ENCODE peak calls at places on chromosome 7, in eight cellular contexts. C is glutamatergic neuron, I is astrocyte of the spinal cord, X is HFF-Myc, W is osteoblast, P is MM.1S, Y is MCF 10A, Z is BJ. L is an unnamed sample.

GRCh38 chr7:5382281-5383041 is 41.2 kb downstream of the TNRC18 start:
- DNase-seq in C (peak), I (peak), W (peak), Y (no peak), X (no peak), P (no peak), Z (no peak), L (no peak)

GRCh38 chr7:95718556-95719410 is 53.6 kb upstream of the DYNC1I1 start:
- DNase-seq in X (no peak), Z (no peak), W (no peak), I (peak), C (no peak), Y (peak), P (peak), L (no peak)

GRCh38 chr7:46603296-46603701 is 682.2 kb upstream of the IGFBP3 start:
- DNase-seq in X (no peak), W (peak), I (no peak), P (no peak), Z (no peak), Y (no peak), C (no peak), L (no peak)

GRCh38 chr7:127905491-127906330 is 125.5 kb downstream of the LRRC4 start:
- DNase-seq in Z (no peak), P (peak), C (no peak), X (no peak), Y (peak), I (peak), W (peak), L (no peak)

GRCh38 chr7:17054836-17055235 is 173.1 kb upstream of the AGR3 start:
- DNase-seq in C (no peak), Y (no peak), X (no peak), W (no peak), P (no peak), I (no peak), Z (no peak), L (no peak)

GRCh38 chr7:70660154-70660818 is 471.7 kb upstream of the GALNT17 start:
- DNase-seq in I (no peak), Y (no peak), X (no peak), C (no peak), W (no peak), P (no peak), Z (no peak), L (no peak)

GRCh38 chr7:49775949-49776443 is 2.6 kb downstream of the VWC2 start:
- DNase-seq in C (no peak), P (no peak), X (no peak), I (no peak), Y (no peak), Z (no peak), W (peak), L (no peak)

GRCh38 chr7:130741336-130741995 is 7.5 kb upstream of the KLF14 start:
- DNase-seq in X (no peak), I (no peak), C (no peak), Z (no peak), Y (no peak), P (no peak), W (no peak), L (no peak)

GRCh38 chr7:107167483-107168232 is 1.1 kb upstream of the HBP1 start:
- DNase-seq in Y (peak), P (peak), W (peak), I (peak), Z (peak), X (peak), C (no peak), L (no peak)

GRCh38 chr7:137996386-137996851 is 5.5 kb downstream of the CREB3L2 start:
- DNase-seq in Z (no peak), Y (no peak), I (peak), C (peak), W (no peak), P (no peak), X (peak), L (no peak)

GRCh38 chr7:112933598-112933997 is 143.4 kb upstream of the TMEM168 start:
- DNase-seq in I (no peak), X (no peak), Y (no peak), W (no peak), P (no peak), C (no peak), Z (no peak), L (no peak)

GRCh38 chr7:17144313-17144712 is 154.1 kb upstream of the AHR start:
- DNase-seq in C (no peak), I (peak), Z (peak), X (no peak), W (peak), Y (peak), P (no peak), L (no peak)

GRCh38 chr7:32616625-32617024 is 121.3 kb downstream of the AVL9 start:
- DNase-seq in Z (peak), C (no peak), I (peak), P (no peak), X (peak), Y (peak), W (peak), L (peak)

GRCh38 chr7:140085447-140085846 is 22.7 kb upstream of the PARP12 start:
- DNase-seq in Z (no peak), P (no peak), I (no peak), W (no peak), Y (no peak), C (no peak), X (no peak), L (no peak)

GRCh38 chr7:99362801-99363200 is 11.7 kb upstream of the ARPC1B start:
- DNase-seq in C (no peak), X (peak), I (peak), Y (no peak), W (peak), P (no peak), Z (peak), L (peak)

GRCh38 chr7:85573346-85573745 is 386.5 kb upstream of the SEMA3D start:
- DNase-seq in X (no peak), W (no peak), Y (no peak), Z (no peak), I (no peak), C (no peak), P (no peak), L (no peak)

GRCh38 chr7:96452146-96452545 is 130.2 kb upstream of the SLC25A13 start:
- DNase-seq in Z (no peak), X (no peak), I (no peak), W (no peak), Y (no peak), C (no peak), P (no peak), L (no peak)

GRCh38 chr7:119175916-119176627 is 951.6 kb downstream of the ANKRD7 start:
- DNase-seq in Z (no peak), C (peak), P (peak), Y (peak), X (no peak), I (peak), W (no peak), L (no peak)

GRCh38 chr7:44288811-44289340 is 36.5 kb downstream of the CAMK2B start:
- DNase-seq in C (peak), P (no peak), Y (no peak), W (peak), X (no peak), Z (no peak), I (no peak), L (no peak)

GRCh38 chr7:54622696-54623309 is 80.6 kb downstream of the VSTM2A start:
- DNase-seq in W (no peak), I (no peak), X (no peak), Y (no peak), P (no peak), Z (no peak), C (no peak), L (no peak)

GRCh38 chr7:46672861-46673260 is 751.8 kb upstream of the IGFBP3 start:
- DNase-seq in W (no peak), X (no peak), P (no peak), Z (no peak), C (no peak), Y (no peak), I (no peak), L (peak)

GRCh38 chr7:13144622-13145021 is 457.2 kb downstream of the ARL4A start:
- DNase-seq in X (no peak), Y (no peak), C (no peak), I (peak), P (no peak), W (no peak), Z (no peak), L (peak)

GRCh38 chr7:94452257-94452656 is 57.4 kb upstream of the CASD1 start:
- DNase-seq in Z (no peak), W (no peak), X (no peak), Y (no peak), P (no peak), I (no peak), C (no peak), L (no peak)

GRCh38 chr7:2502647-2502966 is 17.0 kb upstream of the LFNG start:
- DNase-seq in C (no peak), Z (no peak), Y (no peak), W (no peak), I (no peak), P (no peak), X (no peak), L (no peak)

GRCh38 chr7:37833107-37833817 is 15.1 kb upstream of the NME8 start:
- DNase-seq in X (peak), W (peak), C (peak), P (peak), Z (no peak), Y (peak), I (peak), L (peak)

GRCh38 chr7:33650828-33651227 is 254.5 kb upstream of the BMPER start:
- DNase-seq in P (no peak), W (no peak), X (peak), Y (no peak), I (no peak), C (no peak), Z (peak), L (peak)

GRCh38 chr7:2321020-2321419 is 6.8 kb upstream of the SNX8 start:
- DNase-seq in P (no peak), W (peak), X (no peak), I (no peak), Z (no peak), C (no peak), Y (no peak), L (no peak)

GRCh38 chr7:104156842-104157277 is 51.0 kb downstream of the ORC5 start:
- DNase-seq in P (peak), C (no peak), Z (no peak), Y (peak), X (no peak), I (peak), W (no peak), L (no peak)

GRCh38 chr7:82210422-82211184 is 233.0 kb downstream of the CACNA2D1 start:
- DNase-seq in P (no peak), X (no peak), W (no peak), I (no peak), Y (no peak), C (no peak), Z (no peak), L (no peak)

GRCh38 chr7:101804087-101804631 is 13.3 kb upstream of the CUX1 start:
- DNase-seq in Y (no peak), W (no peak), C (no peak), P (no peak), Z (no peak), X (no peak), I (no peak), L (no peak)

GRCh38 chr7:86785641-86786040 is 141.9 kb downstream of the GRM3 start:
- DNase-seq in W (no peak), C (no peak), P (peak), Y (no peak), Z (no peak), X (no peak), I (no peak), L (no peak)

GRCh38 chr7:30029696-30030095 is 1.5 kb downstream of the PLEKHA8 start:
- DNase-seq in C (no peak), Z (no peak), I (no peak), P (peak), Y (peak), X (no peak), W (peak), L (no peak)

GRCh38 chr7:116280803-116281202 is 70.5 kb downstream of the TES start:
- DNase-seq in X (no peak), C (no peak), I (no peak), P (no peak), Y (no peak), W (no peak), Z (no peak), L (no peak)

GRCh38 chr7:139490130-139490529 is 6.7 kb upstream of the KLRG2 start:
- DNase-seq in X (no peak), C (no peak), Y (peak), I (no peak), P (no peak), Z (no peak), W (no peak), L (no peak)

GRCh38 chr7:20642171-20642570 is 26.7 kb downstream of the ABCB5 start:
- DNase-seq in Z (peak), Y (no peak), W (peak), P (no peak), I (peak), X (no peak), C (no peak), L (no peak)

DNA sequence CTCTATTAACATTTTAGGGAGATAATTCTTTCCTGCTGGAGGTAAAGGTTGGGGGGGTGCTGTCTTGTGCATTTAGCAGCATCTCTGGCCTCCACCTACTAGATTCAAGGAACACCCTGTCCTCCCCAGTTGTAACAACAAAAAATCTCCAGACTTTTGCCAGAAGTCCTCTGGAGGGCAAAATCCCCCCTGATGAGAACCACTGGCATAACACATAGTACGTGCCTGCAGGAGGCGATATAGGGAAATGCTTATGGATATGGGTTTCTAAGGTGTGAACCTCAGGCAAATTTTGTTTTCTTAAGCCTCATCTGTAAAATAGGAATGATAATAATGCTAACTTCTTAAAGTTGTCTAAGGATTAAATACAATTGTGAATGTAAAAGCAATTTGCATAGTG is 2.9 kb upstream of the OSBPL3 start:
- DNase-seq in W (no peak), X (no peak), C (no peak), Z (no peak), Y (no peak), P (no peak), I (no peak), L (no peak)
- TF ChIP-seq CTCF in W (peak), X (peak), C (no peak), Z (peak), Y (peak), P (peak), I (peak), L (peak)

DNA sequence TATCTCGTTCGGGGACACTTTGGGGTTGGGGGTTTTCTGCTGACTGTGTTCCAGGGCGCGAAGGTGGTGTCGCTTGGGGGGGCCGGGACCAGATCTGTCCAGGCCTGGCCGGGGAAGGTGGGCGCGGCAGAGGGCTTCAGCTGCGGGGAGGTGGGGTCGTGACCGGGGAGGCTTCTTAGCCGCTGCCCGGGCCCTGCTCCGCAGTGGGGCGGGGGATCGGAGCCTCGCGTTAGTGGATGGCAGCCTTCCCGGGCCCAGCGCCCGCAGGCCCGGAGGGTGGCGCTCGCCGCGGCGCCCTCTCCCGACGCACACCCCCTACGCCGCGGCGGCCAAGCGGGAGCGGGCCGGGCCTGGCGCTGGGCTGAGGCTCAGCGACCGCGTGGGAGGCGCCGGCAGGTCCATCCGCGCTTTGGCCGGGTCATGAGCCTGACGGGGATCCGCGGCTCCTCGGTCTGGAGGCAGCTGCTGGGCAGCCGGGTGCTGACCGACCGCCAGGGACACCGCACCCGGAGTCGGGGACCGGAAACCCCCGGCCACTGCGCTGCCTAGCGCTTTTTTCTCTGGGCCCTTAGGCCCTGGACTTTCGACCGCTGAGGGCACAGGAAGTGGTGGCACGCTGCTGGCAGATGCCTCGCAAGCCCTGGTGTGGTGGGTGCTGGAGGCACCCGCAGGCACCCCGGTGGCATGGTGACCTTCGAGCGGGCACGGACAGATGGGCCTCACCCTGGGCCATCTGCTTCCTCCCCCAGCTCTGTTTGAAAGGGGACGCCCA is 1.2 kb downstream of the AGAP3 start:
- DNase-seq in I (peak), Y (peak), Z (no peak), P (peak), W (peak), C (peak), X (no peak), L (no peak)
- TF ChIP-seq CTCF in I (peak), Y (peak), Z (peak), P (peak), W (no peak), C (no peak), X (no peak), L (peak)

GRCh38 chr7:41047789-41048191 is 655.1 kb downstream of the INHBA start:
- DNase-seq in Y (no peak), W (no peak), I (peak), C (no peak), P (no peak), Z (peak), X (peak), L (peak)

GRCh38 chr7:41046221-41046761 is 656.6 kb downstream of the INHBA start:
- DNase-seq in I (peak), Y (peak), P (no peak), X (no peak), Z (peak), C (no peak), W (no peak), L (no peak)

GRCh38 chr7:41047192-41047591 is 655.7 kb downstream of the INHBA start:
- DNase-seq in Z (no peak), C (no peak), W (no peak), X (no peak), P (no peak), I (no peak), Y (no peak), L (no peak)

GRCh38 chr7:41046778-41047177 is 656.1 kb downstream of the INHBA start:
- DNase-seq in X (no peak), W (no peak), P (no peak), Y (no peak), I (peak), C (no peak), Z (no peak), L (no peak)

DNA sequence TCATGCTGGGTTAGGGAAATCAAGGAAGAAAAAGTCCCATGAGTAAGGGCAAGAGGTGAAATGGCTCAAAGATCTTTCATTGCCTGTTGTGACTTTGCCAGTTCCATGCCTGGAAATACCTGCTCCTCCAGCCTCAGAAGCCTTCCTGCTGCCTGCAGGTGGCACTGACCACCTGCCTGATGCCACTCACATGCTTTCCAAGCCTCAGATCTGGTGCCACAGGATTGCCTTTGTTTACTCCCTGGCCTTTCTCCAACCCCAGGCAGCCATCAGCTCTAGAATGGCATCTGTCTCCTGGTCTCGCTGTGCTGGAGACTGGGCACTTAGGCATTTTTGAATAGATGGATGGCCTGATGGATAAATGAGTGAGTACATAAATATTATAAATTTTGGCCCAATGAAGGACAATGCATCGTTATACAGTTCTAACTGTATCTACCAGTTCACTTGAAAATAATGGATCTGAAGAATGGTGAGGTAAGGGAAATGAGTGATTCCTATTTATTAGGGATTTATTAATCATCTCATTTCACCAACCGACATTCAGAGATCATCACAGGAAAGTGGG is 657.2 kb downstream of the INHBA start:
- DNase-seq in Z (no peak), C (no peak), I (no peak), X (no peak), W (no peak), Y (peak), P (no peak), L (no peak)
- TF ChIP-seq CTCF in Z (no peak), C (no peak), I (no peak), X (no peak), W (no peak), Y (peak), P (no peak), L (no peak)

DNA sequence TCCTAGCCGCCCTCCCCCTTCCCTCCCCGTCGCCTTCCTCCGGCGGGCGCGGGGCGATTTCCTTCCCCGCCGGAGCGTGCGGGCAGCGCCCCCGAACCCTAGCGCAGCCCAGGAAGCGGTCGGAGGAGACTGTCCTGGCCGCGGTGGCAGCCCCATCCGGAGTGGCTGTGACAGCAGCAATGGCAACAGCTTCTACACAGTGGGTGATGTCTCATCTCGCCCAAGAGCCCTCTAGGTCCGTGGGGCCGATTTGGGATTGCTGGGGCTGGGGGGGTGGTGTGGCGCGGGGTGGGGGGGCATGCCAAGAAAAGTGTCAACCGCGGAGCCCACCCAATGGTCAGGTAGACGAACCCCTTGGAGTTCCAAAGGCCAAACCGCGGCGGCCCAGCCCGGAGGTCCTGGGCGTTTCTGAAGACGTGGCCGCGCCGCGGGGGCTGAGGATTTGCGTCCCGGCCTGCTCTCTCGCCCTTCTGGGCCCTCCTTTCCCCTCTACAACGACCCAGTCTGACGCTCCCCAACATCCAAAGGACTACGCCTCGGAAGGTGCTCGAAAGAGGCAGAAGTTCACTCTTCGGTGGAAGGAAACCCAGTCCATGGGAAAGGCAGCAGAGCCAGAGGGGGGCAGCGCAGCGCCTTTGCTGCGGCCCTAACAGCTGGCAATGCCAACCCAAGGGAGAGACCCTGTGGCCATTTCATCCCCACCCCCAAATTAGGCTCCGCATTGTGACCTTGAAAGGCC is 603 bp upstream of the TWIST1 start:
- DNase-seq in W (peak), Y (peak), C (no peak), P (no peak), Z (no peak), I (peak), X (no peak), L (no peak)
- TF ChIP-seq CTCF in W (peak), Y (no peak), C (no peak), P (no peak), Z (peak), I (peak), X (peak), L (peak)

L was measured in AG09319.